ENCODE peak calls at places on chromosomes 6 and 20, in four cellular contexts. One of them, this sample, is unnamed.
A peak's percentile ranks its signal among the peaks of the same experiment; 100 is the strongest.

GRCh38 chr20:35954200-35954906 is at the start of gene SCAND1:
- DNase-seq in Caco-2: peak; percentile 100
- DNase-seq in breast epithelium: peak; percentile 96
- DNase-seq in CD8-positive, alpha-beta T cell: peak; percentile 93
- DNase-seq in this sample: peak; percentile 98

GRCh38 chr20:61725145-61725544 is 340.5 kb downstream of the TAF4 start:
- DNase-seq in breast epithelium: no peak
- DNase-seq in CD8-positive, alpha-beta T cell: no peak
- DNase-seq in Caco-2: no peak
- DNase-seq in this sample: no peak

GRCh38 chr6:112202639-112203341 is 51.6 kb downstream of the LAMA4 start:
- DNase-seq in CD8-positive, alpha-beta T cell: no peak
- DNase-seq in Caco-2: no peak
- DNase-seq in breast epithelium: no peak
- DNase-seq in this sample: no peak

GRCh38 chr20:24027229-24027628 is 38.6 kb upstream of the GGTLC1 start:
- DNase-seq in CD8-positive, alpha-beta T cell: peak; percentile 61
- DNase-seq in breast epithelium: peak; percentile 33
- DNase-seq in Caco-2: no peak
- DNase-seq in this sample: peak; percentile 66

GRCh38 chr6:28789553-28790083 is 134.2 kb downstream of the TRIM27 start:
- DNase-seq in Caco-2: peak; percentile 45
- DNase-seq in breast epithelium: no peak
- DNase-seq in CD8-positive, alpha-beta T cell: no peak
- DNase-seq in this sample: peak; percentile 69

GRCh38 chr6:3458706-3459421 is 2.0 kb upstream of the SLC22A23 start:
- DNase-seq in CD8-positive, alpha-beta T cell: no peak
- DNase-seq in breast epithelium: no peak
- DNase-seq in Caco-2: no peak
- DNase-seq in this sample: no peak

GRCh38 chr6:24064106-24064505 is 61.9 kb upstream of the NRSN1 start:
- DNase-seq in breast epithelium: no peak
- DNase-seq in Caco-2: peak; percentile 39
- DNase-seq in CD8-positive, alpha-beta T cell: no peak
- DNase-seq in this sample: peak; percentile 6

GRCh38 chr6:14664112-14664592 is 546.6 kb downstream of the CD83 start:
- DNase-seq in breast epithelium: no peak
- DNase-seq in Caco-2: no peak
- DNase-seq in CD8-positive, alpha-beta T cell: peak; percentile 6
- DNase-seq in this sample: peak; percentile 81

GRCh38 chr6:2222275-2222842 is 23.0 kb downstream of the GMDS start:
- DNase-seq in breast epithelium: no peak
- DNase-seq in Caco-2: no peak
- DNase-seq in CD8-positive, alpha-beta T cell: no peak
- DNase-seq in this sample: no peak

DNA sequence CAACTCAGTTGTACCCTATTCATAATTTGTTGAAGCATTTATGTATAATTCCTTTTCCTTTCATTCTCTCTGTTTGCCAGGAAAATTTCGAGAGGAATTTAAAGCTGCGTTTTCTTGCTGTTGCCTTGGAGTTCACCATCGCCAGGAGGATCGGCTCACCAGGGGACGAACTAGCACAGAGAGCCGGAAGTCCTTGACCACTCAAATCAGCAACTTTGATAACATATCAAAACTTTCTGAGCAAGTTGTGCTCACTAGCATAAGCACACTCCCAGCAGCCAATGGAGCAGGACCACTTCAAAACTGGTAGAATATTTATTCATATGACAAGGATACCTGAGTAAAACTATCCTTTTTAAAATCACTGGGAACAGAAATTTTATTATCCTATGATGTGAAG is 45.1 kb upstream of the GFRAL start:
- DNase-seq in Caco-2: no peak
- DNase-seq in CD8-positive, alpha-beta T cell: no peak
- DNase-seq in breast epithelium: no peak
- DNase-seq in this sample: no peak
- H3K4me3 ChIP-seq in Caco-2: no peak overlapping the region
- H3K4me3 ChIP-seq in CD8-positive, alpha-beta T cell: no peak overlapping the region
- H3K4me3 ChIP-seq in breast epithelium: no peak overlapping the region
- H3K4me3 ChIP-seq in this sample: no peak overlapping the region

GRCh38 chr6:31114540-31114876 is at the start of gene PSORS1C1:
- DNase-seq in Caco-2: peak; percentile 72
- DNase-seq in breast epithelium: peak; percentile 90
- DNase-seq in CD8-positive, alpha-beta T cell: no peak
- DNase-seq in this sample: no peak
- H3K4me3 ChIP-seq in Caco-2: no peak within 1 kb of the TSS
- H3K4me3 ChIP-seq in breast epithelium: peak within 1 kb of the TSS; percentile 10
- H3K4me3 ChIP-seq in CD8-positive, alpha-beta T cell: no peak within 1 kb of the TSS
- H3K4me3 ChIP-seq in this sample: no peak within 1 kb of the TSS

GRCh38 chr6:7050099-7050498 is 57.7 kb upstream of the RREB1 start:
- DNase-seq in Caco-2: no peak
- DNase-seq in breast epithelium: no peak
- DNase-seq in CD8-positive, alpha-beta T cell: no peak
- DNase-seq in this sample: no peak

GRCh38 chr6:7050911-7051779 is 56.6 kb upstream of the RREB1 start:
- DNase-seq in CD8-positive, alpha-beta T cell: peak; percentile 25
- DNase-seq in Caco-2: peak; percentile 75
- DNase-seq in breast epithelium: no peak
- DNase-seq in this sample: no peak

GRCh38 chr6:7052441-7052936 is 55.3 kb upstream of the RREB1 start:
- DNase-seq in breast epithelium: no peak
- DNase-seq in Caco-2: peak; percentile 43
- DNase-seq in CD8-positive, alpha-beta T cell: no peak
- DNase-seq in this sample: no peak

GRCh38 chr6:7053125-7053784 is 54.5 kb upstream of the RREB1 start:
- DNase-seq in Caco-2: no peak
- DNase-seq in breast epithelium: no peak
- DNase-seq in CD8-positive, alpha-beta T cell: no peak
- DNase-seq in this sample: no peak

GRCh38 chr6:7051780-7052440 is 55.9 kb upstream of the RREB1 start:
- DNase-seq in Caco-2: peak; percentile 63
- DNase-seq in breast epithelium: no peak
- DNase-seq in CD8-positive, alpha-beta T cell: peak; percentile 40
- DNase-seq in this sample: peak; percentile 60
- H3K4me3 ChIP-seq in Caco-2: peak overlapping the region; percentile 77
- H3K4me3 ChIP-seq in breast epithelium: peak overlapping the region; percentile 66
- H3K4me3 ChIP-seq in CD8-positive, alpha-beta T cell: peak overlapping the region; percentile 79
- H3K4me3 ChIP-seq in this sample: peak overlapping the region; percentile 61

DNA sequence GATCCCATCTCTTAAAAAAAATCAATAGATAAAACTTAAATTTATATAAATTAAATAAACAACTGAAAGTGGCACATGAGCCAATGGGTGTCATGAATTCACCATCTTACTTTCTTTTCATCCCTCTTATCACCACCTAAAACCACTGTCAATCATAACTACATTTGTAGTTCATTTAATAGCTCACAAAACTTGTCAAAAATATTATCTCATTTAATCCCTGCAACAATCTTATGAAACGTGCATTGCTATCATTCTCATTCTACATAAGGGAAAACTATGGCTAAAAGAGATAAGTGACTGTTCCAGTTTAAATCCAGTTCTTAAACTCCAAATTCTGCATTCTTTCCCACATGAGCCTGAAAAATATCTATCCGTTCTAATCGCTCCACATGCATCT is 80.6 kb upstream of the BEND6 start:
- DNase-seq in CD8-positive, alpha-beta T cell: no peak
- DNase-seq in breast epithelium: no peak
- DNase-seq in Caco-2: no peak
- DNase-seq in this sample: no peak
- H3K4me3 ChIP-seq in CD8-positive, alpha-beta T cell: no peak overlapping the region
- H3K4me3 ChIP-seq in breast epithelium: no peak overlapping the region
- H3K4me3 ChIP-seq in Caco-2: no peak overlapping the region
- H3K4me3 ChIP-seq in this sample: no peak overlapping the region

GRCh38 chr6:158910484-158911075 is 89.4 kb downstream of the RSPH3 start:
- DNase-seq in breast epithelium: peak; percentile 35
- DNase-seq in Caco-2: peak; percentile 69
- DNase-seq in CD8-positive, alpha-beta T cell: no peak
- DNase-seq in this sample: no peak
- H3K4me3 ChIP-seq in breast epithelium: no peak overlapping the region
- H3K4me3 ChIP-seq in Caco-2: peak overlapping the region; percentile 8
- H3K4me3 ChIP-seq in CD8-positive, alpha-beta T cell: peak overlapping the region; percentile 33
- H3K4me3 ChIP-seq in this sample: no peak overlapping the region

GRCh38 chr6:116278853-116279231 is 888 bp downstream of the TSPYL1 start:
- DNase-seq in CD8-positive, alpha-beta T cell: peak; percentile 6
- DNase-seq in Caco-2: no peak
- DNase-seq in breast epithelium: peak; percentile 50
- DNase-seq in this sample: no peak

GRCh38 chr6:116280161-116280959 is 630 bp upstream of the TSPYL1 start:
- DNase-seq in Caco-2: no peak
- DNase-seq in CD8-positive, alpha-beta T cell: no peak
- DNase-seq in breast epithelium: no peak
- DNase-seq in this sample: no peak

GRCh38 chr6:116279232-116280160 is at the start of gene TSPYL1:
- DNase-seq in Caco-2: peak; percentile 94
- DNase-seq in CD8-positive, alpha-beta T cell: peak; percentile 89
- DNase-seq in breast epithelium: peak; percentile 96
- DNase-seq in this sample: peak; percentile 93

GRCh38 chr6:116277124-116277523 is 2.6 kb downstream of the TSPYL1 start:
- DNase-seq in Caco-2: no peak
- DNase-seq in breast epithelium: no peak
- DNase-seq in CD8-positive, alpha-beta T cell: no peak
- DNase-seq in this sample: no peak

DNA sequence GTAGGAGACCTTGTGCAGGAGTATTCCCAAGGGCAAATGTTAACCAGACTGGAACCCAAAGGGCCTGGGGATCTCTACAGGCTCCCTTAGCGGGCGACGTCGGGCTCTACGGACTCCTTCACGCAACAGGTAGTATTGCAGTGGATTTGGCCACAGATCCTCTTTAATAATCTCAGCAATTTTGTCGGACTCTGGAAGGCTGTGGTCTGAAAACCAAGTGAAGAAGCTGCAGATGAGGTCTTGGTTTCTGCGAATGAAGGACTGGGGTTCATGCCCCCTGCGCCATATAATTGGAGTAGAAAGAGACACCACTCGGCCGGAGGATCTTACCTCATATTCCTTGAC is 1.3 kb downstream of the TSPYL1 start:
- DNase-seq in Caco-2: no peak
- DNase-seq in CD8-positive, alpha-beta T cell: no peak
- DNase-seq in breast epithelium: no peak
- DNase-seq in this sample: no peak
- H3K4me3 ChIP-seq in Caco-2: peak overlapping the region; percentile 58
- H3K4me3 ChIP-seq in CD8-positive, alpha-beta T cell: peak overlapping the region; percentile 98
- H3K4me3 ChIP-seq in breast epithelium: peak overlapping the region; percentile 90
- H3K4me3 ChIP-seq in this sample: peak overlapping the region; percentile 83

GRCh38 chr6:122454673-122455072 is 16.9 kb downstream of the SERINC1 start:
- DNase-seq in breast epithelium: no peak
- DNase-seq in Caco-2: no peak
- DNase-seq in CD8-positive, alpha-beta T cell: no peak
- DNase-seq in this sample: no peak

GRCh38 chr6:122459240-122459639 is 12.4 kb downstream of the SERINC1 start:
- DNase-seq in CD8-positive, alpha-beta T cell: no peak
- DNase-seq in breast epithelium: no peak
- DNase-seq in Caco-2: no peak
- DNase-seq in this sample: no peak

GRCh38 chr6:122461885-122462284 is 9.7 kb downstream of the SERINC1 start:
- DNase-seq in Caco-2: no peak
- DNase-seq in breast epithelium: no peak
- DNase-seq in CD8-positive, alpha-beta T cell: no peak
- DNase-seq in this sample: no peak

GRCh38 chr6:122452509-122452908 is 19.1 kb downstream of the SERINC1 start:
- DNase-seq in CD8-positive, alpha-beta T cell: no peak
- DNase-seq in Caco-2: no peak
- DNase-seq in breast epithelium: no peak
- DNase-seq in this sample: no peak

GRCh38 chr6:122458087-122458486 is 13.5 kb downstream of the SERINC1 start:
- DNase-seq in CD8-positive, alpha-beta T cell: no peak
- DNase-seq in breast epithelium: no peak
- DNase-seq in Caco-2: no peak
- DNase-seq in this sample: no peak
- H3K4me3 ChIP-seq in CD8-positive, alpha-beta T cell: no peak overlapping the region
- H3K4me3 ChIP-seq in breast epithelium: no peak overlapping the region
- H3K4me3 ChIP-seq in Caco-2: no peak overlapping the region
- H3K4me3 ChIP-seq in this sample: no peak overlapping the region

GRCh38 chr6:68042339-68043121 is 592.6 kb upstream of the ADGRB3 start:
- DNase-seq in CD8-positive, alpha-beta T cell: no peak
- DNase-seq in breast epithelium: no peak
- DNase-seq in Caco-2: no peak
- DNase-seq in this sample: no peak

GRCh38 chr6:68040312-68040778 is 594.7 kb upstream of the ADGRB3 start:
- DNase-seq in Caco-2: no peak
- DNase-seq in breast epithelium: no peak
- DNase-seq in CD8-positive, alpha-beta T cell: no peak
- DNase-seq in this sample: no peak

GRCh38 chr6:68038815-68039408 is 596.2 kb upstream of the ADGRB3 start:
- DNase-seq in breast epithelium: no peak
- DNase-seq in Caco-2: no peak
- DNase-seq in CD8-positive, alpha-beta T cell: no peak
- DNase-seq in this sample: no peak

GRCh38 chr6:68040780-68041179 is 594.3 kb upstream of the ADGRB3 start:
- DNase-seq in breast epithelium: no peak
- DNase-seq in CD8-positive, alpha-beta T cell: no peak
- DNase-seq in Caco-2: no peak
- DNase-seq in this sample: no peak

DNA sequence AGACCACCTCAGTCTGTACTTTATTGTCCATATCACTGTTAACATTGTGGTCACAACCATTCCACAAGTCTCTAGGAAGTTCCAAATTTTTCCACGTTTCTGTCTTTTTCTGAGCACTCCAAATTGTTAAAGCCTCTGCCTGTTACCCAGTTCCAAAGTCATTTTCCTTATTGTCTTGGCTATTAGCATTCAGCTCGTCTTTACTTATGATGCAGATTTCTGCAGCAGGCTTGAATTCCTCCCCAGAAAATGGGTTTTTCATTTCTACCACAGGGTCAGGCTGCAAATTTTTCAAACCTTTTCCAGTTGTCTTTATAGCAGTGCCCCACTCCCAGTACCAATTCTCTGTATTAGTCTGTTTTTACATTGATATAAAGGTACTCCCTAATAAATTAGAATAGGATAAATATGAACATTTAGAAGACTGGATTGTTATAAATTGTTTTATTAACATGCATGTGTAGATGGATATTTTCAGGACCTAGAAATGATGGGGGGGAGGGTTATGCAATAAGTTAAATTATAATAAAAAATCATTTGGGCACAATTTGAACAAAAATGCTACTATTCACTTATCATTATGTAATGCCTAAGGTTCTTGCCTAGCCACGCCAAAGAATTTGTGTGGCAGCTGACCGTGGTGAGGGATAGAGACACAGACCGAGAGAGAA is 595.3 kb upstream of the ADGRB3 start:
- DNase-seq in breast epithelium: no peak
- DNase-seq in Caco-2: no peak
- DNase-seq in CD8-positive, alpha-beta T cell: no peak
- DNase-seq in this sample: no peak
- H3K4me3 ChIP-seq in breast epithelium: peak overlapping the region; percentile 36
- H3K4me3 ChIP-seq in Caco-2: no peak overlapping the region
- H3K4me3 ChIP-seq in CD8-positive, alpha-beta T cell: no peak overlapping the region
- H3K4me3 ChIP-seq in this sample: no peak overlapping the region

This sample was measured in Jurkat, Clone E6-1.